ENCODE peak calls at places on chromosomes 4 and X, in ten cellular contexts. S, D, R, P, C, H, Z, L, M and O are unnamed samples.

GRCh38 chr4:38308728-38309315 is 348.6 kb downstream of the PTTG2 start:
- DNase-seq in Z (no peak), R (no peak), H (peak), S (no peak), P (no peak), C (no peak), D (no peak), L (no peak), M (no peak), O (no peak)

GRCh38 chr4:182748949-182749348 is 168.2 kb downstream of the DCTD start:
- DNase-seq in D (no peak), P (no peak), R (no peak), L (no peak), H (no peak), S (no peak), M (no peak), Z (no peak), C (no peak), O (no peak)

GRCh38 chr4:56871357-56871993 is 36.2 kb upstream of the REST start:
- DNase-seq in M (peak), P (no peak), R (no peak), H (peak), D (no peak), Z (peak), C (no peak), L (peak), S (no peak), O (no peak)

GRCh38 chr4:78200004-78200403 is 142.9 kb downstream of the FRAS1 start:
- DNase-seq in S (no peak), M (no peak), P (no peak), Z (no peak), R (no peak), D (no peak), L (no peak), H (no peak), C (no peak), O (no peak)

GRCh38 chr4:24794916-24795665 is at the start of gene SOD3:
- DNase-seq in H (peak), L (peak), S (peak), M (peak), P (peak), C (peak), R (no peak), D (no peak), Z (peak), O (no peak)

GRCh38 chrX:153968754-153969124 is 2.9 kb downstream of the HCFC1 start:
- DNase-seq in H (no peak), L (no peak), P (no peak), C (peak), M (no peak), R (peak), D (no peak), S (peak), Z (no peak), O (no peak)

GRCh38 chr4:124710253-124710849 is 2.2 kb downstream of the ANKRD50 start:
- DNase-seq in D (no peak), R (no peak), M (no peak), C (no peak), H (peak), L (no peak), S (no peak), P (no peak), Z (no peak), O (no peak)

GRCh38 chr4:53659112-53659511 is 67.8 kb upstream of the LNX1 start:
- DNase-seq in M (no peak), S (no peak), L (no peak), Z (no peak), P (no peak), C (no peak), H (no peak), D (no peak), R (no peak), O (no peak)

GRCh38 chrX:46577116-46578005 is 3.8 kb downstream of the CHST7 start:
- DNase-seq in H (no peak), R (no peak), M (no peak), S (no peak), L (no peak), D (no peak), Z (no peak), P (no peak), C (no peak), O (no peak)

GRCh38 chr4:124318292-124318691 is 394.2 kb downstream of the ANKRD50 start:
- DNase-seq in C (no peak), S (no peak), R (no peak), P (no peak), D (no peak), M (no peak), Z (no peak), H (no peak), L (no peak), O (no peak)

GRCh38 chrX:1281511-1281910 is 12.9 kb downstream of the CSF2RA start:
- DNase-seq in L (no peak), C (no peak), P (no peak), R (no peak), S (no peak), M (no peak), H (no peak), Z (no peak), D (no peak), O (no peak)

GRCh38 chr4:73998040-73999011 is at the start of gene CXCL5:
- DNase-seq in C (peak), Z (peak), D (no peak), R (no peak), H (peak), P (no peak), S (peak), L (peak), M (peak), O (no peak)

GRCh38 chrX:68870357-68870756 is 41.5 kb downstream of the EFNB1 start:
- DNase-seq in M (no peak), L (no peak), D (no peak), H (no peak), C (no peak), P (no peak), S (no peak), Z (no peak), R (no peak), O (no peak)

GRCh38 chr4:140090215-140090731 is 63.7 kb downstream of the MAML3 start:
- DNase-seq in M (no peak), H (peak), C (no peak), P (no peak), Z (no peak), R (no peak), L (no peak), S (no peak), D (no peak), O (no peak)

DNA sequence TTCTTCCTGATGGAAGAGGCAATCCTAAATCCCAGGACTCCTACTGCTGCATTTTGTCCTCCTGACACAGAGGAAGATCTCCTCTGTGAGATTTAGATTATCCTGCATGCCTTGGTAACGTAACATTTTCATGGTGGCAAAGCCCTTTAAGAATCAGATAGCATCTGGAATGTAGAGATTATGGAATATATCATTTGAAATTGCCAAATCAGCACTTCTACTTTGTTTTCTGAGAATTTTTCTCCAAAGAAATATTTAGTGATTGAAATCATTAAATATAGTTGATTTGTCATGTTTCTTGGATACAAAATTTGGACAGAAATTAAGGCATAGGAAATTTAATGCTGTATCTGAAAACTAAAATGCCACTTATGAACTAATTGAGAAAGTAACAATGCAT is 326.9 kb downstream of the EPHA5 start:
- DNase-seq in M (no peak), R (no peak), S (no peak), L (no peak), D (no peak), H (no peak), C (no peak), P (no peak), Z (no peak), O (no peak)
- TF ChIP-seq CTCF in M (no peak), R (no peak), S (no peak), L (no peak), D (no peak), H (no peak), C (no peak), P (no peak), Z (no peak), O (no peak)

GRCh38 chr4:107083-107443 is 17.2 kb upstream of the ZNF718 start:
- DNase-seq in C (no peak), Z (peak), R (no peak), L (no peak), H (no peak), D (no peak), P (no peak), M (no peak), S (no peak), O (no peak)
- TF ChIP-seq CTCF in C (no peak), Z (no peak), R (no peak), L (no peak), H (no peak), D (no peak), P (no peak), M (no peak), S (no peak), O (no peak)

GRCh38 chr4:164009435-164009834 is 514.9 kb downstream of the TMA16 start:
- DNase-seq in L (no peak), P (no peak), D (no peak), C (no peak), S (no peak), Z (no peak), R (no peak), H (no peak), M (no peak), O (no peak)

GRCh38 chr4:164011791-164012190 is 517.3 kb downstream of the TMA16 start:
- DNase-seq in H (no peak), M (no peak), L (no peak), D (no peak), C (no peak), P (no peak), Z (no peak), R (no peak), S (no peak), O (no peak)

DNA sequence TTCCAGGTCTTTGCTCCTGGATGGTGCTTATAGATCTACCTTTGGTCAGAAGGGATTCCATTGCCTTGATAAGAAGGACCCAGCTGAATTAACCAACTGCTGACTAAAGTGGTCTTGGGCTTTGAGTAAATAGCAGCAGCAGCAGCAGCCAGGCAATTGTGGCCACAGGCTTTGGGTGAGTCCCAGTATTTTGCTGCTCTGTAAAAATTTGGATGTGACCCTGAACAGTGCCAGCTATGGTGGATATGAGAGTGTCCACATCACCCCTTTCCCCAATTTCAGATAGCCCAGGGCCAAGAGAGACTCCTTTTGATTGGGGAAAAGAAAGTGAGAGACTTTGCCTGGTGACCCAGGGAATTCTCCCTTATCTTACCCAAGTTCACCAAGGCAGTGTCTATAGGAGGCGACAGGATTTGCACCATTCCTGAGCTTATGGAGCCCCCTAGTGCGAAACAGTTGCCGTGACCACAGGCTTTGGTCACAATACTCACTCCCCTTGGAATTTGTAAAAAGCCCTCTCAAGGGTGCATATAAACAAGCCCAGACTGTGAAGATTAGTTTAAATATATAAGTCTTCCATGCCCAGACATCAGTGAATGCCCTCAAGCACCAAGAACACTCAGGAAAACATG is 518.0 kb downstream of the TMA16 start:
- DNase-seq in R (peak), L (peak), P (no peak), Z (peak), H (peak), D (peak), C (no peak), M (peak), S (no peak), O (no peak)
- TF ChIP-seq CTCF in R (peak), L (peak), P (no peak), Z (peak), H (no peak), D (peak), C (no peak), M (peak), S (no peak), O (no peak)

GRCh38 chr4:26235500-26235899 is 85.3 kb upstream of the RBPJ start:
- DNase-seq in Z (no peak), D (no peak), S (no peak), M (no peak), R (no peak), H (peak), C (peak), P (peak), L (no peak), O (no peak)
- TF ChIP-seq CTCF in Z (no peak), D (no peak), S (no peak), M (no peak), R (no peak), H (peak), C (no peak), P (no peak), L (no peak), O (no peak)

GRCh38 chrX:14347523-14347922 is 181.8 kb upstream of the GLRA2 start:
- DNase-seq in H (no peak), Z (no peak), D (no peak), M (no peak), P (no peak), S (no peak), R (no peak), L (no peak), C (no peak), O (no peak)

DNA sequence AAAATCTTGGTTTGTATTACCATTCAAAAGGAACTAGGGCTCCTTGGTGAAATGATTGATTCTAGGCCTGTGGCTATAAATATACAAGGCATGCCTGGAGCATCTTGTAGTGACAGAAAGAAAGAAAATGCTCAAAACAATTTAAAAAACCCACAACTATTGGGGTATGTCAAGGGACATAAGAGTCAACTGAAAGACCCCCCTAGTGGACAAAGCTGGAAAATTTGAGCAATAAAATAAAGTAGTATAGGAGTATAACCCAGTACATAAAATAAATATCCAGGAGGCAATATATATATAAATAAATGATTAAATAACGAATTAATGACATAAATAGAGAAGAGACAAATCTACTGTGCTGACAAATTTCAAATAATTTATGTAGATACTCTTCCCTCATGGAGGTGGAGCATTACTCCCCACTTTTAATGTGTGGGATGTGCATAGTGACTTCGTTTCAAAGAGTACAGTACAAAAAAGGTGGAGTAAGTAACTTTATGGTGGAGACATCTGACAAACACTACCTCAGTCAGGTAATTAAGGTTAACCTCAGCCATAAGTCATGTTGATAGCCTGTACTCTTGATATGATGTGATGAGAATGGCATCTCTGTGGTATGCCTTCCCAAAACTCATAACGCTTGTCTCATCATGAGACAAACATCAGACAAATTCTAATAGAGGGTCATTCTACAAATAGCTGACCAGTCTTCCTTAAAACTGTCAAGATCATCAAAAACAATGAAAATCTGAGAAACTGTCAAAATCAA is 185.0 kb upstream of the GLRA2 start:
- DNase-seq in M (no peak), R (no peak), H (no peak), L (no peak), D (no peak), P (no peak), Z (no peak), C (no peak), S (no peak), O (no peak)
- TF ChIP-seq CTCF in M (peak), R (peak), H (no peak), L (peak), D (no peak), P (no peak), Z (no peak), C (no peak), S (no peak), O (no peak)

GRCh38 chrX:72003811-72004750 is 93.4 kb downstream of the NHSL2 start:
- DNase-seq in P (peak), C (no peak), S (no peak), H (peak), Z (peak), L (peak), M (no peak), R (no peak), D (peak), O (no peak)
- TF ChIP-seq CTCF in P (no peak), C (no peak), S (no peak), H (peak), Z (no peak), L (peak), M (peak), R (no peak), D (peak), O (no peak)

DNA sequence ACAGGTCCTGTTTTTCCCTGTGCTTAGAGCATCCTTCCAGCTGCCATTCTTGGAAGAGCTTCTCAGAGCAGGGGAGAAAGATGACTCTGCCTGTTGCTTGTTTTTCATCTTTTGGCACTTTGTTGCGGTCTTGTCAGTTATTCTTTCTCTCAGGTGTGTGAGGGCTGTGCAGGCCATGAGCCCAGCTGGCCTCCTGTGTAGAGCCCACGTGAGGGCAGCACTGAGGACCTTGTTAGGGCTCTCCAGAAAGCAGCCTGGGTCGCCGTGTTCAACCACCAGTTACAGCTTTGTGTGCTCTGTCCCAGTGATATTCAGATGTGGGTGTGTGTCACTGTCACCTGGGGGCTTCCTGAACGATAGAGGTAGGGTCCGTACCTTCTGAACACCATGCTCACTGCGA is 52.8 kb downstream of the NOP14 start:
- DNase-seq in M (no peak), Z (peak), D (no peak), P (no peak), S (no peak), C (no peak), L (no peak), H (no peak), R (peak), O (no peak)
- TF ChIP-seq CTCF in M (peak), Z (no peak), D (no peak), P (no peak), S (no peak), C (no peak), L (peak), H (peak), R (peak), O (no peak)

GRCh38 chr4:95158626-95159025 is 390.1 kb downstream of the UNC5C start:
- DNase-seq in P (no peak), H (no peak), S (peak), M (no peak), C (no peak), Z (no peak), L (no peak), D (no peak), R (no peak), O (no peak)

GRCh38 chr4:95158045-95158444 is 390.7 kb downstream of the UNC5C start:
- DNase-seq in M (no peak), D (no peak), R (no peak), H (no peak), Z (no peak), S (no peak), C (no peak), L (no peak), P (no peak), O (no peak)

GRCh38 chr4:95155759-95156451 is 392.9 kb downstream of the UNC5C start:
- DNase-seq in H (peak), Z (no peak), M (no peak), R (peak), L (no peak), D (peak), P (no peak), S (no peak), C (no peak), O (no peak)

GRCh38 chr4:95159384-95159783 is 389.4 kb downstream of the UNC5C start:
- DNase-seq in Z (no peak), C (no peak), L (no peak), H (no peak), R (no peak), S (no peak), M (no peak), P (no peak), D (no peak), O (no peak)

GRCh38 chr4:95156452-95156765 is 392.4 kb downstream of the UNC5C start:
- DNase-seq in L (no peak), S (no peak), C (no peak), M (no peak), D (no peak), H (no peak), P (no peak), R (no peak), Z (no peak), O (no peak)
- TF ChIP-seq CTCF in L (peak), S (peak), C (no peak), M (peak), D (no peak), H (no peak), P (no peak), R (peak), Z (no peak), O (no peak)

GRCh38 chr4:122900314-122900713 is 22.1 kb downstream of the NUDT6 start:
- DNase-seq in M (no peak), C (no peak), P (no peak), L (no peak), H (no peak), Z (no peak), D (no peak), R (no peak), S (no peak), O (no peak)
- TF ChIP-seq CTCF in M (no peak), C (no peak), P (no peak), L (no peak), H (no peak), Z (no peak), D (no peak), R (no peak), S (no peak), O (no peak)

GRCh38 chrX:40646489-40647306 is 663 bp downstream of the CXorf38 start:
- DNase-seq in C (peak), L (no peak), D (no peak), S (peak), H (peak), R (peak), Z (peak), M (no peak), P (peak), O (no peak)

GRCh38 chrX:40647307-40648197 is at the start of gene CXorf38:
- DNase-seq in L (peak), D (peak), C (peak), P (peak), S (peak), R (peak), M (peak), H (peak), Z (peak), O (peak)

GRCh38 chrX:40644821-40645358 is 2.5 kb downstream of the CXorf38 start:
- DNase-seq in P (peak), H (peak), R (peak), D (no peak), C (peak), Z (no peak), S (no peak), L (no peak), M (no peak), O (no peak)

DNA sequence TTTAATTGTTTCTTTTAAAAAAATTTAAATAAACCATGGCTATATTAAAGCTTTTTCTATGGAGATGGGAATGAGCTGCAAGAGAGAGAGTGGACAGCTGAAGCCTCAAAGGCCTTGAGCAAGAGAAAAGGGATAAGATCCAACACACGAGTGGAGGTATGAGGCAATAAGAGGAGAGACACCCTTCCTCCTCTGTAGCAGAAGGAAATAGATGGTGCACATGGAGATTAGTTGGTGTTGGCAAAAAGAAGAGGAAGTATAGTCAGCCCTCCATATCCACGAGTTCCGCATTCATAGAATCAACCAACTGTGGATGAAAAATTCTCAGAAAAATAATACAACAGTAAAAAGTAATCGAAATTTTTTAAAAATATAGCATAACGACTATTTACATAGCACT is 3.2 kb downstream of the CXorf38 start:
- DNase-seq in D (no peak), P (peak), C (no peak), M (no peak), Z (no peak), R (peak), L (no peak), S (no peak), H (peak), O (no peak)
- TF ChIP-seq CTCF in D (no peak), P (no peak), C (no peak), M (no peak), Z (no peak), R (no peak), L (no peak), S (no peak), H (no peak), O (no peak)